ENCODE peak calls at places on chromosomes 12 and 14, in ten cellular contexts. One of them, this sample, is unnamed.

GRCh38 chr14:92482621-92483319 is 30.8 kb upstream of the RIN3 start:
- DNase-seq in GM13976: no peak
- DNase-seq in LHCN-M2: no peak
- DNase-seq in Right ventricle myocardium superior: no peak
- DNase-seq in foreskin keratinocyte: no peak
- DNase-seq in uterus: no peak
- DNase-seq in body of pancreas: no peak
- DNase-seq in HTR-8/SVneo: no peak
- DNase-seq in frontal cortex: no peak
- DNase-seq in transverse colon: peak; percentile 3
- DNase-seq in this sample: no peak

GRCh38 chr12:13071305-13072280 is 27.4 kb downstream of the FAM234B start:
- DNase-seq in body of pancreas: no peak
- DNase-seq in HTR-8/SVneo: no peak
- DNase-seq in frontal cortex: no peak
- DNase-seq in Right ventricle myocardium superior: no peak
- DNase-seq in GM13976: no peak
- DNase-seq in transverse colon: no peak
- DNase-seq in LHCN-M2: no peak
- DNase-seq in foreskin keratinocyte: no peak
- DNase-seq in uterus: no peak
- DNase-seq in this sample: no peak

GRCh38 chr12:3018284-3019004 is 58.7 kb upstream of the TSPAN9 start:
- DNase-seq in frontal cortex: no peak
- DNase-seq in HTR-8/SVneo: no peak
- DNase-seq in transverse colon: no peak
- DNase-seq in foreskin keratinocyte: no peak
- DNase-seq in Right ventricle myocardium superior: peak; percentile 32
- DNase-seq in GM13976: no peak
- DNase-seq in body of pancreas: no peak
- DNase-seq in LHCN-M2: no peak
- DNase-seq in uterus: no peak
- DNase-seq in this sample: no peak

GRCh38 chr12:2494490-2495192 is 300.1 kb upstream of the FKBP4 start:
- DNase-seq in HTR-8/SVneo: no peak
- DNase-seq in Right ventricle myocardium superior: no peak
- DNase-seq in transverse colon: peak; percentile 27
- DNase-seq in GM13976: no peak
- DNase-seq in LHCN-M2: no peak
- DNase-seq in foreskin keratinocyte: no peak
- DNase-seq in uterus: peak; percentile 62
- DNase-seq in body of pancreas: peak; percentile 18
- DNase-seq in frontal cortex: no peak
- DNase-seq in this sample: no peak

GRCh38 chr14:61218765-61219164 is 62.4 kb downstream of the TMEM30B start:
- DNase-seq in Right ventricle myocardium superior: peak; percentile 64
- DNase-seq in foreskin keratinocyte: no peak
- DNase-seq in frontal cortex: no peak
- DNase-seq in GM13976: no peak
- DNase-seq in LHCN-M2: no peak
- DNase-seq in body of pancreas: no peak
- DNase-seq in HTR-8/SVneo: no peak
- DNase-seq in uterus: no peak
- DNase-seq in transverse colon: no peak
- DNase-seq in this sample: peak; percentile 63

GRCh38 chr12:5201554-5202243 is 158.0 kb downstream of the KCNA5 start:
- DNase-seq in uterus: no peak
- DNase-seq in HTR-8/SVneo: no peak
- DNase-seq in transverse colon: no peak
- DNase-seq in frontal cortex: no peak
- DNase-seq in body of pancreas: no peak
- DNase-seq in GM13976: no peak
- DNase-seq in foreskin keratinocyte: no peak
- DNase-seq in LHCN-M2: no peak
- DNase-seq in Right ventricle myocardium superior: peak; percentile 62
- DNase-seq in this sample: no peak

GRCh38 chr14:23183076-23183475 is 384 bp downstream of the SLC7A8 start:
- DNase-seq in transverse colon: no peak
- DNase-seq in LHCN-M2: no peak
- DNase-seq in frontal cortex: no peak
- DNase-seq in body of pancreas: peak; percentile 24
- DNase-seq in Right ventricle myocardium superior: no peak
- DNase-seq in foreskin keratinocyte: no peak
- DNase-seq in GM13976: no peak
- DNase-seq in HTR-8/SVneo: no peak
- DNase-seq in uterus: no peak
- DNase-seq in this sample: no peak

GRCh38 chr14:91870001-91870400 is 2.7 kb upstream of the TC2N start:
- DNase-seq in uterus: no peak
- DNase-seq in transverse colon: peak; percentile 32
- DNase-seq in LHCN-M2: no peak
- DNase-seq in GM13976: no peak
- DNase-seq in HTR-8/SVneo: peak; percentile 14
- DNase-seq in body of pancreas: peak; percentile 43
- DNase-seq in foreskin keratinocyte: peak; percentile 23
- DNase-seq in frontal cortex: no peak
- DNase-seq in Right ventricle myocardium superior: no peak
- DNase-seq in this sample: no peak

GRCh38 chr14:67934087-67934486 is 114.5 kb downstream of the RAD51B start:
- DNase-seq in GM13976: peak; percentile 54
- DNase-seq in HTR-8/SVneo: peak; percentile 98
- DNase-seq in uterus: peak; percentile 63
- DNase-seq in transverse colon: peak; percentile 18
- DNase-seq in Right ventricle myocardium superior: no peak
- DNase-seq in frontal cortex: peak; percentile 8
- DNase-seq in body of pancreas: peak; percentile 34
- DNase-seq in foreskin keratinocyte: peak; percentile 40
- DNase-seq in LHCN-M2: peak; percentile 86
- DNase-seq in this sample: no peak

GRCh38 chr12:92070054-92070863 is 75.4 kb downstream of the BTG1 start:
- DNase-seq in transverse colon: peak; percentile 68
- DNase-seq in Right ventricle myocardium superior: no peak
- DNase-seq in foreskin keratinocyte: no peak
- DNase-seq in body of pancreas: peak; percentile 85
- DNase-seq in uterus: peak; percentile 77
- DNase-seq in HTR-8/SVneo: no peak
- DNase-seq in LHCN-M2: no peak
- DNase-seq in frontal cortex: no peak
- DNase-seq in GM13976: no peak
- DNase-seq in this sample: no peak

GRCh38 chr12:6957151-6957701 is 6.1 kb downstream of the PTPN6 start:
- DNase-seq in GM13976: no peak
- DNase-seq in frontal cortex: no peak
- DNase-seq in body of pancreas: no peak
- DNase-seq in foreskin keratinocyte: no peak
- DNase-seq in Right ventricle myocardium superior: peak; percentile 39
- DNase-seq in HTR-8/SVneo: no peak
- DNase-seq in uterus: no peak
- DNase-seq in LHCN-M2: no peak
- DNase-seq in transverse colon: no peak
- DNase-seq in this sample: no peak

GRCh38 chr12:22971771-22972191 is 346.8 kb downstream of the ETNK1 start:
- DNase-seq in HTR-8/SVneo: no peak
- DNase-seq in foreskin keratinocyte: no peak
- DNase-seq in Right ventricle myocardium superior: no peak
- DNase-seq in body of pancreas: no peak
- DNase-seq in LHCN-M2: peak; percentile 28
- DNase-seq in frontal cortex: no peak
- DNase-seq in GM13976: no peak
- DNase-seq in uterus: no peak
- DNase-seq in transverse colon: no peak
- DNase-seq in this sample: no peak

GRCh38 chr12:65885716-65886115 is 61.4 kb downstream of the HMGA2 start:
- DNase-seq in body of pancreas: no peak
- DNase-seq in frontal cortex: no peak
- DNase-seq in transverse colon: no peak
- DNase-seq in HTR-8/SVneo: no peak
- DNase-seq in LHCN-M2: no peak
- DNase-seq in uterus: no peak
- DNase-seq in GM13976: no peak
- DNase-seq in Right ventricle myocardium superior: no peak
- DNase-seq in foreskin keratinocyte: no peak
- DNase-seq in this sample: no peak

GRCh38 chr12:53757095-53757770 is 5.5 kb upstream of the CISTR start:
- DNase-seq in Right ventricle myocardium superior: peak; percentile 88
- DNase-seq in uterus: peak; percentile 53
- DNase-seq in HTR-8/SVneo: peak; percentile 56
- DNase-seq in frontal cortex: peak; percentile 67
- DNase-seq in GM13976: peak; percentile 89
- DNase-seq in body of pancreas: peak; percentile 89
- DNase-seq in foreskin keratinocyte: no peak
- DNase-seq in transverse colon: peak; percentile 82
- DNase-seq in LHCN-M2: peak; percentile 62
- DNase-seq in this sample: peak; percentile 88

GRCh38 chr12:68176252-68176651 is 16.7 kb upstream of the IFNG start:
- DNase-seq in LHCN-M2: no peak
- DNase-seq in transverse colon: no peak
- DNase-seq in body of pancreas: no peak
- DNase-seq in foreskin keratinocyte: peak; percentile 51
- DNase-seq in uterus: no peak
- DNase-seq in Right ventricle myocardium superior: no peak
- DNase-seq in frontal cortex: no peak
- DNase-seq in HTR-8/SVneo: no peak
- DNase-seq in GM13976: no peak
- DNase-seq in this sample: no peak

GRCh38 chr14:24233538-24233866 is 773 bp downstream of the GMPR2 start:
- DNase-seq in GM13976: no peak
- DNase-seq in HTR-8/SVneo: no peak
- DNase-seq in frontal cortex: no peak
- DNase-seq in transverse colon: no peak
- DNase-seq in foreskin keratinocyte: no peak
- DNase-seq in body of pancreas: no peak
- DNase-seq in Right ventricle myocardium superior: no peak
- DNase-seq in uterus: no peak
- DNase-seq in LHCN-M2: no peak
- DNase-seq in this sample: no peak

This sample was measured in suprapubic skin.